ENCODE peak calls at places on chromosomes 16 and 17, in five cellular contexts. N is H9, E is PC-3, R is neural progenitor cell, K is MM.1S. S is an unnamed sample. For H3K4me1, the result is how much of the 10 kb centered on the place peaks cover.

GRCh38 chr16:88347656-88348376 is 34.9 kb upstream of the ZNF469 start:
- DNase-seq in N (no peak), E (no peak), R (no peak), K (no peak), S (no peak)

GRCh38 chr17:45428050-45428953 is 4.4 kb downstream of the ARHGAP27 start:
- DNase-seq in N (peak), E (peak), R (peak), K (peak), S (peak)

GRCh38 chr17:77439382-77440013 is 298.7 kb downstream of the SEC14L1 start:
- DNase-seq in N (no peak), E (no peak), R (no peak), K (no peak), S (no peak)

GRCh38 chr17:81210868-81211267 is 11.9 kb downstream of the CEP131 start:
- DNase-seq in N (no peak), E (no peak), R (no peak), K (no peak), S (no peak)

GRCh38 chr16:70772493-70772892 is 28.5 kb downstream of the VAC14 start:
- DNase-seq in N (no peak), E (peak), R (no peak), K (no peak), S (no peak)

GRCh38 chr17:48483471-48484131 is 47.2 kb downstream of the HOXB1 start:
- DNase-seq in N (no peak), E (peak), R (no peak), K (peak), S (peak)

GRCh38 chr17:45792995-45793755 is 9.1 kb downstream of the CRHR1 start:
- DNase-seq in N (no peak), E (no peak), R (no peak), K (no peak), S (no peak)

GRCh38 chr17:83086907-83087787 is 7.7 kb downstream of the METRNL start:
- DNase-seq in N (no peak), E (no peak), R (no peak), K (no peak), S (no peak)

GRCh38 chr16:75306102-75306762 is 54.8 kb upstream of the BCAR1 start:
- DNase-seq in N (no peak), E (peak), R (no peak), K (no peak), S (no peak)

GRCh38 chr17:40443196-40443987 is at the start of gene IGFBP4:
- DNase-seq in N (peak), E (peak), R (peak), K (peak), S (peak)

GRCh38 chr17:72843591-72843990 is 248.9 kb downstream of the SLC39A11 start:
- DNase-seq in N (no peak), E (no peak), R (no peak), K (no peak), S (no peak)

GRCh38 chr17:27541326-27542023 is 85.2 kb downstream of the KSR1 start:
- DNase-seq in N (no peak), E (no peak), R (no peak), K (no peak), S (no peak)

GRCh38 chr17:20083460-20083859 is 74.3 kb downstream of the SPECC1 start:
- DNase-seq in N (no peak), E (no peak), R (no peak), K (no peak), S (no peak)

GRCh38 chr17:57115916-57116315 is 30.9 kb downstream of the AKAP1 start:
- DNase-seq in N (no peak), E (no peak), R (no peak), K (no peak), S (no peak)

GRCh38 chr17:76270127-76270592 is 5.0 kb downstream of the UBALD2 start:
- DNase-seq in N (no peak), E (no peak), R (no peak), K (no peak), S (no peak)

GRCh38 chr16:85027968-85028637 is 508 bp downstream of the KIAA0513 start:
- DNase-seq in N (no peak), E (no peak), R (peak), K (no peak), S (no peak)
- TF ChIP-seq CTCF in N (peak), E (peak), R (peak), K (peak), S (peak)

DNA sequence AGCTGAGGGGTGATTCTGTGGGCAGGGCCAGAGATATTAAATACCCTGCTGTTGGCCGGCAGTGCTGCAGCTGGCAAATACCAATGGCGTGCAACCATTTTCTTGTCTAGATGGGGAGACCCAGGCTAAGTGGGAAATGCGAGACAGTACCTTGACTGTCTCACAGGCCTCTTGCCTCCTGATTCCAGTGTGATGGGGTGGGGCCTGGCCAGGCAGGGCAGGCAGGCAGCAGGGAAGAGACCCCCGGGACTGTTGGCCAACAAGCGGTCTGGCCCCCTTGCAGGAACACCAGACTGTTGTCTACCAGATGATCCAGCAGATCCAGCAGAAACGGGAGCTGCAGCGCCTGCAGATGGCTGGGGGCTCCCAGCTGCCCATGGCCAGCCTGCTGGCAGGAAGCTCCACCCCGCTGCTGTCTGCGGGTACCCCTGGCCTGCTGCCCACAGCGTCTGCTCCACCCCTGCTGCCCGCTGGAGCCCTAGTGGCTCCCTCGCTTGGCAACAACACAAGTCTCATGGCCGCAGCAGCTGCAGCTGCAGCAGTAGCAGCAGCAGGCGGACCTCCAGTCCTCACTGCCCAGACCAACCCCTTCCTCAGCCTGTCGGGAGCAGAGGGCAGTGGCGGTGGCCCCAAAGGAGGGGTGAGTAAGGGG is 5.7 kb upstream of the CISD3 start:
- DNase-seq in N (no peak), E (no peak), R (no peak), K (no peak), S (no peak)
- H3K9ac ChIP-seq in N (no peak), E (no peak), R (no peak), K (no peak), S (no peak)

DNA sequence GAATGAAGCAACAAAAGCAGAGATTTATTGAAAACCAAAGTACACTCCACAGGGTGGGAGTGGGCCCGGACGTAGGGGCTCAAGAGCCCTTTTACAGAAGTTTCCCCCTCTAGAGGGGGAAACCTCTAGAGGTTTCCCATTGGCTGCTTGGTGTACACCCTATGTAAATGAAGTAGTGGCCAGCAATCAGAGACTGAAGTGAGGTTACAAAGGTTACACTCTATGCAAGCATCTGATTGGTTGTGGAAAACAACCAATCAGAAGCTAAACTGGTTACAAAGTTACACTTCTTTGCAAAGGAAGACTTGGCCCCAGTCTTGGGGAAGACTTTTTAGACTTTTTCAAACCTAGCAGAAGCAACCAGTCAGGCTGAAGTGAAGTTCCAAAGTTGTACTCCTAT is 27.1 kb downstream of the CRAMP1 start:
- DNase-seq in N (no peak), E (no peak), R (peak), K (no peak), S (no peak)
- H3K4me1 ChIP-seq in N (under half), E (under half), R (under half), K (under half), S (under half)

GRCh38 chr16:83935005-83935857 is 17.8 kb upstream of the OSGIN1 start:
- DNase-seq in N (no peak), E (no peak), R (no peak), K (no peak), S (no peak)

GRCh38 chr16:83935858-83936255 is 17.2 kb upstream of the OSGIN1 start:
- DNase-seq in N (no peak), E (no peak), R (no peak), K (no peak), S (no peak)

GRCh38 chr16:83933885-83934683 is 19.0 kb upstream of the OSGIN1 start:
- DNase-seq in N (no peak), E (no peak), R (no peak), K (no peak), S (no peak)

GRCh38 chr16:83932955-83933673 is 19.9 kb upstream of the OSGIN1 start:
- DNase-seq in N (no peak), E (no peak), R (no peak), K (no peak), S (no peak)

GRCh38 chr16:83934684-83934977 is 18.4 kb upstream of the OSGIN1 start:
- DNase-seq in N (no peak), E (no peak), R (no peak), K (no peak), S (no peak)
- TF ChIP-seq CTCF in N (no peak), E (no peak), R (no peak), K (no peak), S (no peak)

DNA sequence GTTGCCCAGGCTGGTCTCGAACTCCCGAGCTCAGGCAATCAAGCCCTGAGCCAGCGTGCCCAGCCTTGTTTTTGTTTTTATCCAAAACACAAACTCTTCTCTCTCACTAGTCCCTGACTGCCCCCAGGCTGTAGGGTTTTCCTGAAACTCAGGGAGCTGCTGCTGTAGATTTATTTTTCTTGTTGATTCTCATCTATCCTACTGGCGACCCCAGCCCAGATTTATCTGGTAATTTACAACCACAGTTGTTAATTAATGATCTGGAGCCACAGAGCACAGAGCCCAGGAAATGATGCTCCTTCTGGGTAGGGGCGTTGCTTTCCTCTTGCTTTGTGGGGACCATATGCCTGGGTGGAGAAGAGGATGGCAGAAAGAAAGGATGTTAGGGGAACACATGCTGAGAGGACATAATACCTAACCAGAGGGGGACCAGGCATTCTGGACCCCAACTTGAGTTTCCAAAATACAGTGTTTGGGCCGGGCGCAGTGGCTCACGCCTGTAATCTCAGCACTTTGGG is 7.4 kb upstream of the ETV4 start:
- DNase-seq in N (no peak), E (no peak), R (peak), K (no peak), S (peak)
- H3K9ac ChIP-seq in N (no peak), E (no peak), R (no peak), K (no peak), S (no peak)

S was measured in endodermal cell.